ENCODE peak calls at places on chromosomes 3 and 15, in eight cellular contexts. One of them, this sample, is unnamed.

GRCh38 chr3:42725454-42725853 is 22.9 kb upstream of the HHATL start:
- DNase-seq in left ventricle myocardium inferior: no peak
- DNase-seq in stomach: no peak
- DNase-seq in right cardiac atrium: no peak
- DNase-seq in breast epithelium: no peak
- DNase-seq in left lung: no peak
- DNase-seq in kidney: no peak
- DNase-seq in astrocyte: no peak
- DNase-seq in this sample: no peak

GRCh38 chr15:59501531-59502113 is 63.6 kb downstream of the FAM81A start:
- DNase-seq in left ventricle myocardium inferior: no peak
- DNase-seq in stomach: peak; percentile 46
- DNase-seq in right cardiac atrium: no peak
- DNase-seq in breast epithelium: no peak
- DNase-seq in left lung: no peak
- DNase-seq in kidney: no peak
- DNase-seq in astrocyte: peak; percentile 25
- DNase-seq in this sample: no peak

GRCh38 chr3:42247576-42248027 is 18.4 kb downstream of the CCK start:
- DNase-seq in left ventricle myocardium inferior: peak; percentile 19
- DNase-seq in stomach: peak; percentile 64
- DNase-seq in right cardiac atrium: peak; percentile 65
- DNase-seq in breast epithelium: peak; percentile 50
- DNase-seq in left lung: no peak
- DNase-seq in kidney: no peak
- DNase-seq in astrocyte: no peak
- DNase-seq in this sample: no peak

GRCh38 chr3:188700497-188700896 is 471.3 kb upstream of the TPRG1 start:
- DNase-seq in left ventricle myocardium inferior: no peak
- DNase-seq in stomach: no peak
- DNase-seq in right cardiac atrium: no peak
- DNase-seq in breast epithelium: no peak
- DNase-seq in left lung: no peak
- DNase-seq in kidney: no peak
- DNase-seq in astrocyte: no peak
- DNase-seq in this sample: no peak

GRCh38 chr3:53250453-53250852 is 5.4 kb downstream of the TKT start:
- DNase-seq in left ventricle myocardium inferior: no peak
- DNase-seq in stomach: no peak
- DNase-seq in right cardiac atrium: peak; percentile 6
- DNase-seq in breast epithelium: no peak
- DNase-seq in left lung: no peak
- DNase-seq in kidney: no peak
- DNase-seq in astrocyte: peak; percentile 40
- DNase-seq in this sample: no peak

GRCh38 chr15:65303687-65304392 is 637 bp upstream of the RNU5B-1 start:
- DNase-seq in left ventricle myocardium inferior: peak; percentile 66
- DNase-seq in stomach: peak; percentile 56
- DNase-seq in right cardiac atrium: peak; percentile 64
- DNase-seq in breast epithelium: peak; percentile 59
- DNase-seq in left lung: peak; percentile 70
- DNase-seq in kidney: no peak
- DNase-seq in astrocyte: peak; percentile 34
- DNase-seq in this sample: no peak

GRCh38 chr3:94862703-94863102 is 799.8 kb downstream of the NSUN3 start:
- DNase-seq in left ventricle myocardium inferior: no peak
- DNase-seq in stomach: no peak
- DNase-seq in right cardiac atrium: no peak
- DNase-seq in breast epithelium: no peak
- DNase-seq in left lung: no peak
- DNase-seq in kidney: no peak
- DNase-seq in astrocyte: no peak
- DNase-seq in this sample: no peak

GRCh38 chr3:152051501-152052404 is 178.3 kb downstream of the SUCNR1 start:
- DNase-seq in left ventricle myocardium inferior: no peak
- DNase-seq in stomach: no peak
- DNase-seq in right cardiac atrium: no peak
- DNase-seq in breast epithelium: no peak
- DNase-seq in left lung: no peak
- DNase-seq in kidney: no peak
- DNase-seq in astrocyte: peak; percentile 38
- DNase-seq in this sample: no peak

GRCh38 chr3:192409203-192409837 is 318.0 kb downstream of the FGF12 start:
- DNase-seq in left ventricle myocardium inferior: peak; percentile 45
- DNase-seq in stomach: no peak
- DNase-seq in right cardiac atrium: peak; percentile 77
- DNase-seq in breast epithelium: no peak
- DNase-seq in left lung: no peak
- DNase-seq in kidney: peak; percentile 83
- DNase-seq in astrocyte: peak; percentile 50
- DNase-seq in this sample: no peak

GRCh38 chr3:45480871-45481270 is 92.5 kb downstream of the LARS2 start:
- DNase-seq in left ventricle myocardium inferior: no peak
- DNase-seq in stomach: no peak
- DNase-seq in right cardiac atrium: no peak
- DNase-seq in breast epithelium: no peak
- DNase-seq in left lung: no peak
- DNase-seq in kidney: no peak
- DNase-seq in astrocyte: no peak
- DNase-seq in this sample: no peak

GRCh38 chr3:161266731-161267150 is 45.6 kb downstream of the NMD3 start:
- DNase-seq in left ventricle myocardium inferior: no peak
- DNase-seq in stomach: no peak
- DNase-seq in right cardiac atrium: no peak
- DNase-seq in breast epithelium: no peak
- DNase-seq in left lung: no peak
- DNase-seq in kidney: no peak
- DNase-seq in astrocyte: peak; percentile 80
- DNase-seq in this sample: no peak

GRCh38 chr3:29283297-29283681 is 2.4 kb downstream of the RBMS3 start:
- DNase-seq in left ventricle myocardium inferior: no peak
- DNase-seq in stomach: no peak
- DNase-seq in right cardiac atrium: no peak
- DNase-seq in breast epithelium: no peak
- DNase-seq in left lung: no peak
- DNase-seq in kidney: no peak
- DNase-seq in astrocyte: peak; percentile 15
- DNase-seq in this sample: no peak
- H3K27ac ChIP-seq in left ventricle myocardium inferior: peak overlapping the region; percentile 94
- H3K27ac ChIP-seq in stomach: peak overlapping the region; percentile 79
- H3K27ac ChIP-seq in right cardiac atrium: peak overlapping the region; percentile 43
- H3K27ac ChIP-seq in breast epithelium: peak overlapping the region; percentile 94
- H3K27ac ChIP-seq in left lung: peak overlapping the region; percentile 76
- H3K27ac ChIP-seq in kidney: peak overlapping the region; percentile 68
- H3K27ac ChIP-seq in astrocyte: peak overlapping the region; percentile 89
- H3K27ac ChIP-seq in this sample: peak overlapping the region; percentile 94

GRCh38 chr15:70653426-70653825 is 109.9 kb downstream of the UACA start:
- DNase-seq in left ventricle myocardium inferior: no peak
- DNase-seq in stomach: no peak
- DNase-seq in right cardiac atrium: no peak
- DNase-seq in breast epithelium: no peak
- DNase-seq in left lung: no peak
- DNase-seq in kidney: no peak
- DNase-seq in astrocyte: no peak
- DNase-seq in this sample: no peak
- H3K4me1 ChIP-seq in left ventricle myocardium inferior: no peaks in the 10 kb centered on the region
- H3K4me1 ChIP-seq in stomach: no peaks in the 10 kb centered on the region
- H3K4me1 ChIP-seq in right cardiac atrium: no peaks in the 10 kb centered on the region
- H3K4me1 ChIP-seq in breast epithelium: no peaks in the 10 kb centered on the region
- H3K4me1 ChIP-seq in left lung: no peaks in the 10 kb centered on the region
- H3K4me1 ChIP-seq in kidney: no peaks in the 10 kb centered on the region
- H3K4me1 ChIP-seq in astrocyte: no peaks in the 10 kb centered on the region
- H3K4me1 ChIP-seq in this sample: peaks cover 6% of the 10 kb centered on the region

DNA sequence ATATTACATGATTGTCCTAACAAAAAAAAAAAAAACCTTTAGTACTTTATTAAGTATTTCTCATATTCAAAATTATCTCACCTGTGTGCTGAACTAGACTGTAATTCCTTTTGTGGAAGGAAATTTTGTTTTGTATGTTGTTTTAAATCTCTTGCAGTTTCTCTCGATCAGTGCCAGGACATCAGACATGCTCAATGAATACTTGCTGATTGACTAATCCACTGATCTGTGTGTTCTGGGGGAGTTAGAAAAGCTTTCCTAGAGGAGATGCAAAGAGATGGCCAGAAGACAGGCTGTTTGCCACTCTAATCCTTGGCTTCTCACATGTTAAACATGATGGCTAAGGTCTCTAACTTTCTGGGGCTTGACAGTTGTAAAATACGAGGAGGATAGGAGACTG is 233.3 kb upstream of the NR2E3 start:
- DNase-seq in left ventricle myocardium inferior: no peak
- DNase-seq in stomach: no peak
- DNase-seq in right cardiac atrium: no peak
- DNase-seq in breast epithelium: no peak
- DNase-seq in left lung: no peak
- DNase-seq in kidney: no peak
- DNase-seq in astrocyte: no peak
- DNase-seq in this sample: no peak
- H3K4me3 ChIP-seq in left ventricle myocardium inferior: no peak overlapping the region
- H3K4me3 ChIP-seq in stomach: no peak overlapping the region
- H3K4me3 ChIP-seq in right cardiac atrium: no peak overlapping the region
- H3K4me3 ChIP-seq in breast epithelium: no peak overlapping the region
- H3K4me3 ChIP-seq in left lung: no peak overlapping the region
- H3K4me3 ChIP-seq in kidney: no peak overlapping the region
- H3K4me3 ChIP-seq in astrocyte: no peak overlapping the region
- H3K4me3 ChIP-seq in this sample: no peak overlapping the region

GRCh38 chr3:4827767-4828166 is 151.5 kb upstream of the BHLHE40 start:
- DNase-seq in left ventricle myocardium inferior: no peak
- DNase-seq in stomach: no peak
- DNase-seq in right cardiac atrium: no peak
- DNase-seq in breast epithelium: no peak
- DNase-seq in left lung: no peak
- DNase-seq in kidney: no peak
- DNase-seq in astrocyte: no peak
- DNase-seq in this sample: no peak
- H3K27ac ChIP-seq in left ventricle myocardium inferior: peak overlapping the region; percentile 86
- H3K27ac ChIP-seq in stomach: peak overlapping the region; percentile 26
- H3K27ac ChIP-seq in right cardiac atrium: peak overlapping the region; percentile 30
- H3K27ac ChIP-seq in breast epithelium: peak overlapping the region; percentile 69
- H3K27ac ChIP-seq in left lung: peak overlapping the region; percentile 71
- H3K27ac ChIP-seq in kidney: no peak overlapping the region
- H3K27ac ChIP-seq in astrocyte: peak overlapping the region; percentile 30
- H3K27ac ChIP-seq in this sample: no peak overlapping the region

GRCh38 chr3:190303887-190304286 is 18.4 kb downstream of the CLDN1 start:
- DNase-seq in left ventricle myocardium inferior: no peak
- DNase-seq in stomach: no peak
- DNase-seq in right cardiac atrium: no peak
- DNase-seq in breast epithelium: no peak
- DNase-seq in left lung: no peak
- DNase-seq in kidney: no peak
- DNase-seq in astrocyte: no peak
- DNase-seq in this sample: no peak
- H3K4me1 ChIP-seq in left ventricle myocardium inferior: no peaks in the 10 kb centered on the region
- H3K4me1 ChIP-seq in stomach: no peaks in the 10 kb centered on the region
- H3K4me1 ChIP-seq in right cardiac atrium: no peaks in the 10 kb centered on the region
- H3K4me1 ChIP-seq in breast epithelium: no peaks in the 10 kb centered on the region
- H3K4me1 ChIP-seq in left lung: no peaks in the 10 kb centered on the region
- H3K4me1 ChIP-seq in kidney: no peaks in the 10 kb centered on the region
- H3K4me1 ChIP-seq in astrocyte: peaks cover 5% of the 10 kb centered on the region
- H3K4me1 ChIP-seq in this sample: no peaks in the 10 kb centered on the region

GRCh38 chr15:31156226-31156625 is 54.7 kb upstream of the TRPM1 start:
- DNase-seq in left ventricle myocardium inferior: no peak
- DNase-seq in stomach: no peak
- DNase-seq in right cardiac atrium: no peak
- DNase-seq in breast epithelium: no peak
- DNase-seq in left lung: no peak
- DNase-seq in kidney: no peak
- DNase-seq in astrocyte: no peak
- DNase-seq in this sample: no peak
- H3K4me3 ChIP-seq in left ventricle myocardium inferior: no peak overlapping the region
- H3K4me3 ChIP-seq in stomach: no peak overlapping the region
- H3K4me3 ChIP-seq in right cardiac atrium: no peak overlapping the region
- H3K4me3 ChIP-seq in breast epithelium: no peak overlapping the region
- H3K4me3 ChIP-seq in left lung: no peak overlapping the region
- H3K4me3 ChIP-seq in kidney: no peak overlapping the region
- H3K4me3 ChIP-seq in astrocyte: no peak overlapping the region
- H3K4me3 ChIP-seq in this sample: no peak overlapping the region

GRCh38 chr15:51970132-51970817 is 1.3 kb downstream of the LEO1 start:
- DNase-seq in left ventricle myocardium inferior: no peak
- DNase-seq in stomach: no peak
- DNase-seq in right cardiac atrium: no peak
- DNase-seq in breast epithelium: no peak
- DNase-seq in left lung: no peak
- DNase-seq in kidney: no peak
- DNase-seq in astrocyte: no peak
- DNase-seq in this sample: no peak
- H3K27ac ChIP-seq in left ventricle myocardium inferior: no peak overlapping the region
- H3K27ac ChIP-seq in stomach: no peak overlapping the region
- H3K27ac ChIP-seq in right cardiac atrium: no peak overlapping the region
- H3K27ac ChIP-seq in breast epithelium: no peak overlapping the region
- H3K27ac ChIP-seq in left lung: no peak overlapping the region
- H3K27ac ChIP-seq in kidney: no peak overlapping the region
- H3K27ac ChIP-seq in astrocyte: no peak overlapping the region
- H3K27ac ChIP-seq in this sample: no peak overlapping the region